ENCODE peak calls at places on chromosomes 12 and 14, in nine cellular contexts. X, H, R, B, S, U, C, W and O are unnamed samples.

GRCh38 chr12:121252712-121253345 is 42.9 kb downstream of the P2RX4 start:
- DNase-seq in X (no peak), H (no peak), R (no peak), B (no peak), S (no peak), U (no peak), C (no peak), W (no peak), O (no peak)

GRCh38 chr12:77925536-77926108 is 94.9 kb downstream of the NAV3 start:
- DNase-seq in X (peak), H (no peak), R (peak), B (peak), S (no peak), U (peak), C (peak), W (peak), O (no peak)

GRCh38 chr14:76768201-76768656 is 7.0 kb downstream of the VASH1 start:
- DNase-seq in X (peak), H (peak), R (peak), B (peak), S (peak), U (no peak), C (peak), W (no peak), O (no peak)

GRCh38 chr14:22837750-22838538 is 1.6 kb downstream of the MMP14 start:
- DNase-seq in X (no peak), H (no peak), R (no peak), B (peak), S (no peak), U (no peak), C (no peak), W (no peak), O (no peak)

GRCh38 chr12:52151859-52152783 is 39.7 kb downstream of the KRT80 start:
- DNase-seq in X (peak), H (peak), R (peak), B (peak), S (peak), U (peak), C (peak), W (peak), O (peak)

GRCh38 chr12:91616401-91616800 is 433.8 kb upstream of the DCN start:
- DNase-seq in X (no peak), H (no peak), R (no peak), B (no peak), S (no peak), U (no peak), C (no peak), W (no peak), O (no peak)

GRCh38 chr12:53985358-53985899 is 483 bp downstream of the HOXC10 start:
- DNase-seq in X (no peak), H (no peak), R (no peak), B (no peak), S (no peak), U (no peak), C (no peak), W (no peak), O (no peak)

GRCh38 chr12:32568241-32568640 is 110.9 kb upstream of the DNM1L start:
- DNase-seq in X (no peak), H (no peak), R (peak), B (no peak), S (no peak), U (peak), C (no peak), W (no peak), O (no peak)

GRCh38 chr12:121748571-121749265 is 36.2 kb downstream of the TMEM120B start:
- DNase-seq in X (no peak), H (no peak), R (no peak), B (no peak), S (no peak), U (no peak), C (no peak), W (peak), O (no peak)

GRCh38 chr12:105954891-105955607 is 183.7 kb downstream of the NUAK1 start:
- DNase-seq in X (no peak), H (no peak), R (no peak), B (no peak), S (no peak), U (no peak), C (no peak), W (no peak), O (no peak)

GRCh38 chr12:69129564-69129963 is 109.8 kb upstream of the CPSF6 start:
- DNase-seq in X (no peak), H (no peak), R (no peak), B (no peak), S (no peak), U (no peak), C (no peak), W (no peak), O (no peak)

GRCh38 chr12:106062693-106063092 is 76.1 kb downstream of the NUAK1 start:
- DNase-seq in X (no peak), H (no peak), R (no peak), B (no peak), S (no peak), U (no peak), C (no peak), W (no peak), O (no peak)

GRCh38 chr14:88955470-88955869 is 131.0 kb downstream of the TTC8 start:
- DNase-seq in X (no peak), H (no peak), R (no peak), B (no peak), S (no peak), U (no peak), C (no peak), W (no peak), O (no peak)

GRCh38 chr14:93280743-93281142 is 52.1 kb downstream of the BTBD7 start:
- DNase-seq in X (no peak), H (no peak), R (no peak), B (no peak), S (no peak), U (no peak), C (no peak), W (no peak), O (no peak)

GRCh38 chr12:45775964-45776363 is 46.5 kb downstream of the ARID2 start:
- DNase-seq in X (no peak), H (no peak), R (no peak), B (no peak), S (no peak), U (no peak), C (no peak), W (no peak), O (no peak)

GRCh38 chr12:78885466-78885865 is 20.9 kb downstream of the SYT1 start:
- DNase-seq in X (no peak), H (no peak), R (no peak), B (no peak), S (no peak), U (no peak), C (no peak), W (no peak), O (no peak)

GRCh38 chr14:100375273-100375962 is 52.3 kb downstream of the SLC25A47 start:
- DNase-seq in X (peak), H (peak), R (no peak), B (peak), S (peak), U (peak), C (peak), W (peak), O (no peak)

GRCh38 chr12:91515944-91516739 is 333.5 kb upstream of the DCN start:
- DNase-seq in X (no peak), H (no peak), R (no peak), B (no peak), S (no peak), U (no peak), C (no peak), W (no peak), O (no peak)

GRCh38 chr12:19288603-19289244 is 150.6 kb upstream of the AEBP2 start:
- DNase-seq in X (no peak), H (peak), R (no peak), B (no peak), S (no peak), U (no peak), C (no peak), W (no peak), O (no peak)

GRCh38 chr12:28024231-28024995 is 51.9 kb upstream of the PTHLH start:
- DNase-seq in X (no peak), H (no peak), R (no peak), B (no peak), S (no peak), U (no peak), C (no peak), W (no peak), O (no peak)

GRCh38 chr12:114166360-114166759 is 200.2 kb upstream of the RBM19 start:
- DNase-seq in X (peak), H (no peak), R (peak), B (peak), S (no peak), U (no peak), C (no peak), W (peak), O (no peak)

GRCh38 chr14:106187176-106187670 is 660.8 kb downstream of the TMEM121 start:
- DNase-seq in X (no peak), H (no peak), R (no peak), B (no peak), S (no peak), U (no peak), C (no peak), W (no peak), O (no peak)

GRCh38 chr12:120901818-120902217 is 2.3 kb downstream of the SPPL3 start:
- DNase-seq in X (no peak), H (no peak), R (no peak), B (no peak), S (no peak), U (no peak), C (no peak), W (no peak), O (no peak)

GRCh38 chr12:40226652-40227051 is 1.9 kb downstream of the LRRK2 start:
- DNase-seq in X (no peak), H (no peak), R (no peak), B (peak), S (no peak), U (peak), C (no peak), W (no peak), O (no peak)

GRCh38 chr14:93970967-93971634 is 5.3 kb downstream of the ASB2 start:
- DNase-seq in X (peak), H (no peak), R (no peak), B (no peak), S (no peak), U (no peak), C (no peak), W (no peak), O (no peak)

GRCh38 chr12:102659200-102659911 is 179.0 kb upstream of the IGF1 start:
- DNase-seq in X (no peak), H (no peak), R (no peak), B (no peak), S (no peak), U (no peak), C (no peak), W (no peak), O (no peak)

GRCh38 chr12:130041983-130042812 is 120.1 kb upstream of the FZD10 start:
- DNase-seq in X (peak), H (no peak), R (peak), B (peak), S (no peak), U (no peak), C (peak), W (no peak), O (no peak)

GRCh38 chr14:91985008-91985407 is 37.5 kb upstream of the FBLN5 start:
- DNase-seq in X (no peak), H (no peak), R (no peak), B (no peak), S (no peak), U (no peak), C (no peak), W (no peak), O (no peak)

GRCh38 chr12:93563807-93564538 is 8.5 kb upstream of the SOCS2 start:
- DNase-seq in X (peak), H (no peak), R (no peak), B (no peak), S (no peak), U (no peak), C (no peak), W (peak), O (no peak)

GRCh38 chr14:22882529-22883190 is 362 bp upstream of the REM2 start:
- DNase-seq in X (peak), H (peak), R (peak), B (no peak), S (peak), U (no peak), C (no peak), W (peak), O (no peak)

GRCh38 chr12:45543887-45544286 is 185.6 kb upstream of the ARID2 start:
- DNase-seq in X (peak), H (peak), R (peak), B (peak), S (peak), U (peak), C (peak), W (peak), O (peak)